ENCODE peak calls at places on chromosomes 5 and 9, in four cellular contexts. E is iPS DF 6.9, Q is ovary, T is fibroblast of lung. Z is an unnamed sample. For H3K27me3, the result is how much of the 10 kb centered on the place peaks cover.

GRCh38 chr5:3858524-3858923 is 262.9 kb downstream of the IRX1 start:
- DNase-seq in E (no peak), Q (no peak), T (no peak), Z (no peak)

GRCh38 chr9:7293091-7293490 is 506.5 kb downstream of the DMAC1 start:
- DNase-seq in E (no peak), Q (no peak), T (no peak), Z (no peak)

GRCh38 chr9:20544953-20545622 is 77.2 kb downstream of the MLLT3 start:
- DNase-seq in E (no peak), Q (no peak), T (no peak), Z (no peak)

GRCh38 chr5:32503261-32503660 is 58.7 kb upstream of the ZFR start:
- DNase-seq in E (no peak), Q (no peak), T (no peak), Z (peak)

GRCh38 chr5:151320481-151320880 is 16.9 kb upstream of the SLC36A3 start:
- DNase-seq in E (no peak), Q (no peak), T (no peak), Z (no peak)

GRCh38 chr5:134550271-134551214 is 25.1 kb downstream of the JADE2 start:
- DNase-seq in E (no peak), Q (no peak), T (no peak), Z (no peak)

GRCh38 chr9:23545728-23546127 is 280.3 kb downstream of the ELAVL2 start:
- DNase-seq in E (no peak), Q (no peak), T (no peak), Z (no peak)

GRCh38 chr5:31663519-31663918 is 24.6 kb downstream of the PDZD2 start:
- DNase-seq in E (no peak), Q (no peak), T (no peak), Z (no peak)

GRCh38 chr9:126290871-126291270 is 35.8 kb upstream of the MVB12B start:
- DNase-seq in E (no peak), Q (no peak), T (no peak), Z (no peak)

GRCh38 chr5:170057311-170057710 is 48.4 kb upstream of the FOXI1 start:
- DNase-seq in E (no peak), Q (no peak), T (no peak), Z (no peak)
- H3K4me3 ChIP-seq in E (no peak), Q (no peak), T (no peak), Z (no peak)

GRCh38 chr5:59037453-59038168 is 454.7 kb downstream of the RAB3C start:
- DNase-seq in E (no peak), Q (no peak), T (peak), Z (no peak)
- H3K27me3 ChIP-seq in E (under half), Q (under half), T (under half), Z (under half)

GRCh38 chr9:14419302-14419937 is 105.5 kb upstream of the NFIB start:
- DNase-seq in E (no peak), Q (no peak), T (no peak), Z (no peak)
- H3K4me3 ChIP-seq in E (no peak), Q (no peak), T (no peak), Z (no peak)

GRCh38 chr9:94639996-94640376 is 668 bp upstream of the FBP1 start:
- DNase-seq in E (no peak), Q (no peak), T (no peak), Z (no peak)
- H3K27me3 ChIP-seq in E (under half), Q (under half), T (under half), Z (under half)

DNA sequence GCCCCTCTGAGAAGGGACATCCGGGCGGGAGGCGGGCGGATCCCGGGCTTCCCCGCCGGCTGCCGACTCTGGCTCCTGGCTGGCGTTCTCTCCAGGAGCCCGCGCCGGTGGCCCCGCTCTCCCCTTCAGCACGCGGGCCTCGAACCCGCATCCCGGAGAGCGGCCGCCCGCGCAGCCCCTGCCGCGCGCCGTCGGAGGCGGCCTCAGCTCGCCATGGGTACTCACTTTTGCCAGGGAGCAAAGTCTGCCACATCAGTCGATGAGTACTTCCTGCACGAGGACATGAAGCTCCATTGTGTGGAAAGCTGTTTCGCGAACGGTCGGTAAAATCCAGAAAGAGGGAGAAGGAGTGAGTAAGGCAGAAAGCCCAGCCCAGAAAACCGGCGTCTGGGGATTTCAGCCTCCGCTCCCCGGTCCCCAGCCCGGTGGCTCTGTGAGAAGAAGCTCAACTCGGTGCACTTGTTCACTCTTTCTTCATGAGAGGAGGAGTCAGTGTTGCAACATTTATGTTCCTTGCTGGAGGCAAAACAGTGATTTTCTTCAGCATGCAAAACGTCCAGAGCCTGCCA is at the start of gene PRLR:
- DNase-seq in E (no peak), Q (peak), T (peak), Z (no peak)
- H3K4me3 ChIP-seq in E (peak), Q (peak), T (peak), Z (no peak)

DNA sequence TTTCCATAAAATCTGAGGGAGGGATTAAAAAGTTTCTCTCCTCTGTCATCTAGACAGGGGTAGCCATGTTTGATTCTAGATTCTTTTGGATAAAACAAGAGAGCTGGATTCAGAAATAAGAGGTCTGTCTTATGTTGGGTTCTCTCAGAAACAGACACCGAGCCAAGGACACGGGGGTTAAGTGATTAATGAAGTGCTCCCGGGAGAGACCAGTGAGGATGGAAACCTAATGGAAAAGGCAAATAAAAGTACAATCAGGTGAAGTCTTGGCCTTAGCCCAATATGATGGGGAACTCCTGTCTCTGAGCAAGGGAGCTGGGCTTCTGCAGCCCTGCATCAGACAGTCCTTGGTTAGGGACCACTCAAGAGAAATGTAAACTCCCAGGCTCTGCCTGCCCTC is 308.8 kb upstream of the PANK3 start:
- DNase-seq in E (no peak), Q (no peak), T (no peak), Z (no peak)
- H3K27me3 ChIP-seq in E (under half), Q (under half), T (under half), Z (under half)

Z was measured in SJCRH30.